ENCODE peak calls at places on chromosomes 5 and 9, in eight cellular contexts. D, A, Z, X, I, L, G and E are unnamed samples.

GRCh38 chr5:38515648-38516047 is 40.8 kb downstream of the LIFR start:
- DNase-seq in D (no peak), A (peak; percentile 43), Z (peak; percentile 47), X (no peak), I (peak; percentile 17), L (no peak), G (peak; percentile 53), E (peak; percentile 84)

GRCh38 chr5:150645070-150645700 is 4.7 kb downstream of the SYNPO start:
- DNase-seq in D (peak; percentile 78), A (peak; percentile 96), Z (peak; percentile 77), X (no peak), I (peak; percentile 67), L (no peak), G (peak; percentile 84), E (peak; percentile 82)

GRCh38 chr9:22214021-22214420 is 204.9 kb upstream of the CDKN2B start:
- DNase-seq in D (peak; percentile 17), A (peak; percentile 24), Z (peak; percentile 53), X (peak; percentile 17), I (no peak), L (no peak), G (no peak), E (no peak)

GRCh38 chr9:14428781-14429230 is 114.9 kb upstream of the NFIB start:
- DNase-seq in D (peak; percentile 61), A (peak; percentile 59), Z (peak; percentile 79), X (peak; percentile 85), I (peak; percentile 69), L (no peak), G (peak; percentile 72), E (peak; percentile 71)

GRCh38 chr9:79408617-79409016 is 163.1 kb upstream of the TLE4 start:
- DNase-seq in D (peak; percentile 23), A (peak; percentile 74), Z (peak; percentile 57), X (no peak), I (no peak), L (no peak), G (peak; percentile 27), E (no peak)

GRCh38 chr5:135174315-135175096 is 140.5 kb upstream of the PITX1 start:
- DNase-seq in D (no peak), A (no peak), Z (peak; percentile 26), X (no peak), I (no peak), L (no peak), G (no peak), E (peak; percentile 31)

GRCh38 chr9:100111235-100111634 is 12.2 kb downstream of the INVS start:
- DNase-seq in D (peak; percentile 95), A (peak; percentile 98), Z (peak; percentile 98), X (peak; percentile 84), I (peak; percentile 91), L (no peak), G (peak; percentile 82), E (peak; percentile 99)

GRCh38 chr5:67190856-67191255 is 5.7 kb downstream of the CD180 start:
- DNase-seq in D (no peak), A (no peak), Z (no peak), X (no peak), I (no peak), L (no peak), G (no peak), E (no peak)

GRCh38 chr5:88671808-88672499 is 211.0 kb downstream of the MEF2C start:
- DNase-seq in D (no peak), A (no peak), Z (no peak), X (no peak), I (no peak), L (no peak), G (no peak), E (no peak)

GRCh38 chr9:112119225-112120045 is 55.7 kb downstream of the SUSD1 start:
- DNase-seq in D (peak; percentile 99), A (no peak), Z (no peak), X (no peak), I (no peak), L (no peak), G (no peak), E (no peak)

GRCh38 chr9:76926324-76926731 is 20.4 kb upstream of the PRUNE2 start:
- DNase-seq in D (peak; percentile 74), A (peak; percentile 93), Z (peak; percentile 87), X (no peak), I (peak; percentile 79), L (no peak), G (peak; percentile 71), E (no peak)

GRCh38 chr5:112691758-112692157 is 45.9 kb upstream of the APC start:
- DNase-seq in D (peak; percentile 38), A (no peak), Z (peak; percentile 68), X (no peak), I (peak; percentile 20), L (no peak), G (no peak), E (no peak)

GRCh38 chr5:158451203-158451982 is 592.4 kb upstream of the CLINT1 start:
- DNase-seq in D (peak; percentile 81), A (peak; percentile 40), Z (no peak), X (no peak), I (peak; percentile 43), L (no peak), G (peak; percentile 29), E (peak; percentile 71)

GRCh38 chr5:36305571-36306326 is 4.0 kb upstream of the RANBP3L start:
- DNase-seq in D (peak; percentile 49), A (peak; percentile 62), Z (peak; percentile 60), X (peak; percentile 20), I (peak; percentile 49), L (no peak), G (peak; percentile 57), E (peak; percentile 78)

GRCh38 chr5:17315710-17316221 is 98.3 kb downstream of the BASP1 start:
- DNase-seq in D (no peak), A (peak; percentile 76), Z (peak; percentile 66), X (no peak), I (peak; percentile 59), L (no peak), G (peak; percentile 57), E (no peak)

GRCh38 chr9:90018688-90019087 is 413.9 kb downstream of the GADD45G start:
- DNase-seq in D (no peak), A (no peak), Z (no peak), X (no peak), I (no peak), L (no peak), G (no peak), E (no peak)

GRCh38 chr5:143642791-143643190 is 169.2 kb upstream of the HMHB1 start:
- DNase-seq in D (peak; percentile 71), A (peak; percentile 35), Z (peak; percentile 49), X (no peak), I (no peak), L (no peak), G (no peak), E (no peak)

GRCh38 chr5:124735169-124735858 is 11.1 kb downstream of the ZNF608 start:
- DNase-seq in D (no peak), A (peak; percentile 80), Z (no peak), X (peak; percentile 84), I (no peak), L (no peak), G (peak; percentile 63), E (peak; percentile 54)

GRCh38 chr9:131469369-131469768 is 33.3 kb upstream of the POMT1 start:
- DNase-seq in D (no peak), A (no peak), Z (no peak), X (no peak), I (no peak), L (no peak), G (no peak), E (no peak)

GRCh38 chr5:178839319-178839704 is 20.4 kb upstream of the ZNF354B start:
- DNase-seq in D (peak; percentile 63), A (no peak), Z (peak; percentile 8), X (peak; percentile 13), I (no peak), L (peak; percentile 19), G (no peak), E (peak; percentile 56)

GRCh38 chr9:3337515-3337914 is 188.3 kb downstream of the RFX3 start:
- DNase-seq in D (peak; percentile 76), A (peak; percentile 62), Z (peak; percentile 54), X (no peak), I (peak; percentile 26), L (no peak), G (peak; percentile 59), E (peak; percentile 12)

GRCh38 chr5:151094861-151095260 is 14.0 kb upstream of the TNIP1 start:
- DNase-seq in D (no peak), A (peak; percentile 50), Z (no peak), X (no peak), I (peak; percentile 35), L (no peak), G (no peak), E (no peak)

GRCh38 chr9:106862115-106862945 is 636 bp upstream of the ZNF462 start:
- DNase-seq in D (peak; percentile 65), A (peak; percentile 34), Z (peak; percentile 62), X (peak; percentile 18), I (no peak), L (no peak), G (peak; percentile 58), E (peak; percentile 60)

GRCh38 chr5:107476783-107477182 is 194.0 kb downstream of the EFNA5 start:
- DNase-seq in D (peak; percentile 71), A (no peak), Z (no peak), X (no peak), I (no peak), L (no peak), G (no peak), E (no peak)

GRCh38 chr9:38141751-38142150 is 72.7 kb upstream of the SHB start:
- DNase-seq in D (peak; percentile 85), A (peak; percentile 66), Z (peak; percentile 85), X (no peak), I (peak; percentile 21), L (no peak), G (peak; percentile 77), E (peak; percentile 30)

GRCh38 chr9:134647359-134648115 is 5.9 kb downstream of the COL5A1 start:
- DNase-seq in D (no peak), A (no peak), Z (no peak), X (no peak), I (no peak), L (no peak), G (no peak), E (no peak)

GRCh38 chr5:105639511-105639910 is 2031.2 kb downstream of the EFNA5 start:
- DNase-seq in D (no peak), A (no peak), Z (no peak), X (no peak), I (no peak), L (no peak), G (no peak), E (peak; percentile 35)

GRCh38 chr5:131984945-131985665 is 26.4 kb downstream of the ACSL6 start:
- DNase-seq in D (no peak), A (no peak), Z (no peak), X (no peak), I (no peak), L (no peak), G (no peak), E (no peak)

GRCh38 chr9:94056442-94056974 is 27.8 kb upstream of the PTPDC1 start:
- DNase-seq in D (peak; percentile 68), A (peak; percentile 87), Z (peak; percentile 60), X (no peak), I (peak; percentile 37), L (no peak), G (peak; percentile 57), E (no peak)

GRCh38 chr9:92983984-92984589 is 36.8 kb downstream of the FGD3 start:
- DNase-seq in D (no peak), A (no peak), Z (peak; percentile 28), X (no peak), I (no peak), L (no peak), G (no peak), E (no peak)

GRCh38 chr5:153987310-153987709 is 51.4 kb downstream of the FAM114A2 start:
- DNase-seq in D (no peak), A (no peak), Z (no peak), X (no peak), I (no peak), L (no peak), G (no peak), E (no peak)

GRCh38 chr9:120583958-120584369 is 4.0 kb upstream of the CDK5RAP2 start:
- DNase-seq in D (peak; percentile 91), A (peak; percentile 96), Z (peak; percentile 62), X (peak; percentile 57), I (peak; percentile 80), L (no peak), G (peak; percentile 69), E (peak; percentile 98)

GRCh38 chr9:112605518-112605917 is 112.4 kb downstream of the INIP start:
- DNase-seq in D (no peak), A (no peak), Z (no peak), X (no peak), I (no peak), L (no peak), G (no peak), E (no peak)

GRCh38 chr9:121358747-121359146 is 11.3 kb downstream of the STOM start:
- DNase-seq in D (no peak), A (no peak), Z (no peak), X (no peak), I (no peak), L (no peak), G (no peak), E (no peak)